ENCODE peak calls at places on chromosomes 13 and 19, in eight cellular contexts. One of them, this sample, is unnamed. For H3K9me3, the result is how much of the 10 kb centered on the place peaks cover.

GRCh38 chr19:17424743-17425365 is 5.0 kb downstream of the MVB12A start:
- DNase-seq in H9: peak
- DNase-seq in tibial nerve: no peak
- DNase-seq in ascending aorta: no peak
- DNase-seq in effector memory CD4-positive, alpha-beta T cell: no peak
- DNase-seq in esophagus squamous epithelium: no peak
- DNase-seq in neuronal stem cell: peak
- DNase-seq in psoas muscle: peak
- DNase-seq in this sample: peak

GRCh38 chr19:18712981-18713380 is 29.5 kb downstream of the CRTC1 start:
- DNase-seq in H9: no peak
- DNase-seq in tibial nerve: no peak
- DNase-seq in ascending aorta: no peak
- DNase-seq in effector memory CD4-positive, alpha-beta T cell: no peak
- DNase-seq in esophagus squamous epithelium: no peak
- DNase-seq in neuronal stem cell: no peak
- DNase-seq in psoas muscle: no peak
- DNase-seq in this sample: no peak

GRCh38 chr13:82654851-82655517 is 1227.3 kb downstream of the SLITRK1 start:
- DNase-seq in H9: no peak
- DNase-seq in tibial nerve: peak
- DNase-seq in ascending aorta: peak
- DNase-seq in effector memory CD4-positive, alpha-beta T cell: no peak
- DNase-seq in esophagus squamous epithelium: no peak
- DNase-seq in neuronal stem cell: no peak
- DNase-seq in psoas muscle: peak
- DNase-seq in this sample: no peak

GRCh38 chr19:45076851-45077730 is 813 bp upstream of the ZNF296 start:
- DNase-seq in H9: peak
- DNase-seq in tibial nerve: no peak
- DNase-seq in ascending aorta: no peak
- DNase-seq in effector memory CD4-positive, alpha-beta T cell: no peak
- DNase-seq in esophagus squamous epithelium: no peak
- DNase-seq in neuronal stem cell: no peak
- DNase-seq in psoas muscle: no peak
- DNase-seq in this sample: no peak

GRCh38 chr19:36115453-36116343 is at the start of gene TBCB:
- DNase-seq in H9: no peak
- DNase-seq in tibial nerve: peak
- DNase-seq in ascending aorta: peak
- DNase-seq in effector memory CD4-positive, alpha-beta T cell: no peak
- DNase-seq in esophagus squamous epithelium: peak
- DNase-seq in neuronal stem cell: no peak
- DNase-seq in psoas muscle: peak
- DNase-seq in this sample: no peak

GRCh38 chr19:3162418-3163229 is 15.9 kb upstream of the S1PR4 start:
- DNase-seq in H9: no peak
- DNase-seq in tibial nerve: no peak
- DNase-seq in ascending aorta: no peak
- DNase-seq in effector memory CD4-positive, alpha-beta T cell: no peak
- DNase-seq in esophagus squamous epithelium: no peak
- DNase-seq in neuronal stem cell: no peak
- DNase-seq in psoas muscle: no peak
- DNase-seq in this sample: no peak

GRCh38 chr13:42696191-42696590 is 85.2 kb upstream of the FAM216B start:
- DNase-seq in H9: no peak
- DNase-seq in tibial nerve: no peak
- DNase-seq in ascending aorta: no peak
- DNase-seq in effector memory CD4-positive, alpha-beta T cell: no peak
- DNase-seq in esophagus squamous epithelium: no peak
- DNase-seq in neuronal stem cell: no peak
- DNase-seq in psoas muscle: no peak
- DNase-seq in this sample: no peak

GRCh38 chr13:50523307-50523706 is 320.2 kb downstream of the DLEU7 start:
- DNase-seq in H9: no peak
- DNase-seq in tibial nerve: no peak
- DNase-seq in ascending aorta: no peak
- DNase-seq in effector memory CD4-positive, alpha-beta T cell: no peak
- DNase-seq in esophagus squamous epithelium: no peak
- DNase-seq in neuronal stem cell: no peak
- DNase-seq in psoas muscle: no peak
- DNase-seq in this sample: no peak

GRCh38 chr19:47106819-47107200 is 6.8 kb downstream of the ZC3H4 start:
- DNase-seq in H9: no peak
- DNase-seq in tibial nerve: no peak
- DNase-seq in ascending aorta: no peak
- DNase-seq in effector memory CD4-positive, alpha-beta T cell: no peak
- DNase-seq in esophagus squamous epithelium: no peak
- DNase-seq in neuronal stem cell: no peak
- DNase-seq in psoas muscle: no peak
- DNase-seq in this sample: no peak

GRCh38 chr13:98214008-98214643 is 37.1 kb upstream of the RNF113B start:
- DNase-seq in H9: no peak
- DNase-seq in tibial nerve: no peak
- DNase-seq in ascending aorta: no peak
- DNase-seq in effector memory CD4-positive, alpha-beta T cell: no peak
- DNase-seq in esophagus squamous epithelium: no peak
- DNase-seq in neuronal stem cell: no peak
- DNase-seq in psoas muscle: no peak
- DNase-seq in this sample: no peak

GRCh38 chr13:106287351-106287750 is 248.1 kb downstream of the EFNB2 start:
- DNase-seq in H9: no peak
- DNase-seq in tibial nerve: no peak
- DNase-seq in ascending aorta: no peak
- DNase-seq in effector memory CD4-positive, alpha-beta T cell: no peak
- DNase-seq in esophagus squamous epithelium: no peak
- DNase-seq in neuronal stem cell: no peak
- DNase-seq in psoas muscle: no peak
- DNase-seq in this sample: no peak

GRCh38 chr19:35915508-35915907 is 7.4 kb upstream of the TYROBP start:
- DNase-seq in H9: no peak
- DNase-seq in tibial nerve: no peak
- DNase-seq in ascending aorta: no peak
- DNase-seq in effector memory CD4-positive, alpha-beta T cell: no peak
- DNase-seq in esophagus squamous epithelium: no peak
- DNase-seq in neuronal stem cell: no peak
- DNase-seq in psoas muscle: no peak
- DNase-seq in this sample: no peak

GRCh38 chr19:55345818-55346724 is 6.4 kb downstream of the KMT5C start:
- DNase-seq in H9: no peak
- DNase-seq in tibial nerve: no peak
- DNase-seq in ascending aorta: no peak
- DNase-seq in effector memory CD4-positive, alpha-beta T cell: no peak
- DNase-seq in esophagus squamous epithelium: no peak
- DNase-seq in neuronal stem cell: no peak
- DNase-seq in psoas muscle: peak
- DNase-seq in this sample: no peak

GRCh38 chr19:39502640-39503417 is 4.1 kb downstream of the DLL3 start:
- DNase-seq in H9: peak
- DNase-seq in tibial nerve: no peak
- DNase-seq in ascending aorta: no peak
- DNase-seq in effector memory CD4-positive, alpha-beta T cell: peak
- DNase-seq in esophagus squamous epithelium: no peak
- DNase-seq in neuronal stem cell: peak
- DNase-seq in psoas muscle: peak
- DNase-seq in this sample: peak

GRCh38 chr19:50222691-50223438 is 19.4 kb downstream of the MYH14 start:
- DNase-seq in H9: no peak
- DNase-seq in tibial nerve: no peak
- DNase-seq in ascending aorta: no peak
- DNase-seq in effector memory CD4-positive, alpha-beta T cell: no peak
- DNase-seq in esophagus squamous epithelium: no peak
- DNase-seq in neuronal stem cell: no peak
- DNase-seq in psoas muscle: no peak
- DNase-seq in this sample: no peak

GRCh38 chr13:50393641-50394040 is 378.4 kb downstream of the KCNRG start:
- DNase-seq in H9: peak
- DNase-seq in tibial nerve: no peak
- DNase-seq in ascending aorta: no peak
- DNase-seq in effector memory CD4-positive, alpha-beta T cell: no peak
- DNase-seq in esophagus squamous epithelium: no peak
- DNase-seq in neuronal stem cell: peak
- DNase-seq in psoas muscle: no peak
- DNase-seq in this sample: no peak

GRCh38 chr19:7987084-7987768 is 18.2 kb downstream of the ELAVL1 start:
- DNase-seq in H9: no peak
- DNase-seq in tibial nerve: no peak
- DNase-seq in ascending aorta: no peak
- DNase-seq in effector memory CD4-positive, alpha-beta T cell: no peak
- DNase-seq in esophagus squamous epithelium: no peak
- DNase-seq in neuronal stem cell: no peak
- DNase-seq in psoas muscle: no peak
- DNase-seq in this sample: no peak

DNA sequence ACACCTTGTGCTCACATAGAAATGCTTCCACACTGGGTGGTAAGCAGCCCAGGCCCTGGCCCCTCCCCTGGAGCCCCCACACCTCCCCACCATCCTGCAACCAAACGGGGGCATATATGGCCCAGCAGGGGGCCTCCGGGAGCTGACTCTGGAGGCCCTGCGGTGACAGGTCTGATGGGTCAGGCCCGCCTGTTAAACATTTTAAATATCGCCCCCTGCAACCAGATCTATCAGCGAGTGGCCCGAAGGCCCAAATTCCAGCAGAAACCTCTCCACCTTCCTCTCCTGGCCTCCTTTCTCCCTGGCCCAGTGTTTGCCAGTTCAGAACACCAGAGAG is 48.0 kb upstream of the KATNAL1 start:
- DNase-seq in H9: peak
- DNase-seq in tibial nerve: no peak
- DNase-seq in ascending aorta: no peak
- DNase-seq in effector memory CD4-positive, alpha-beta T cell: no peak
- DNase-seq in esophagus squamous epithelium: no peak
- DNase-seq in neuronal stem cell: no peak
- DNase-seq in psoas muscle: no peak
- DNase-seq in this sample: no peak
- H3K27ac ChIP-seq in H9: no peak
- H3K27ac ChIP-seq in tibial nerve: no peak
- H3K27ac ChIP-seq in ascending aorta: no peak
- H3K27ac ChIP-seq in effector memory CD4-positive, alpha-beta T cell: no peak
- H3K27ac ChIP-seq in esophagus squamous epithelium: no peak
- H3K27ac ChIP-seq in neuronal stem cell: no peak
- H3K27ac ChIP-seq in psoas muscle: no peak
- H3K27ac ChIP-seq in this sample: no peak

GRCh38 chr19:56980864-56981263 is 138.9 kb upstream of the USP29 start:
- DNase-seq in H9: no peak
- DNase-seq in tibial nerve: no peak
- DNase-seq in ascending aorta: no peak
- DNase-seq in effector memory CD4-positive, alpha-beta T cell: no peak
- DNase-seq in esophagus squamous epithelium: no peak
- DNase-seq in neuronal stem cell: no peak
- DNase-seq in psoas muscle: peak
- DNase-seq in this sample: no peak
- H3K9me3 ChIP-seq in H9: half or more
- H3K9me3 ChIP-seq in tibial nerve: under half
- H3K9me3 ChIP-seq in ascending aorta: under half
- H3K9me3 ChIP-seq in effector memory CD4-positive, alpha-beta T cell: under half
- H3K9me3 ChIP-seq in esophagus squamous epithelium: half or more
- H3K9me3 ChIP-seq in neuronal stem cell: under half
- H3K9me3 ChIP-seq in psoas muscle: under half
- H3K9me3 ChIP-seq in this sample: under half

GRCh38 chr13:33512880-33513554 is 227.5 kb upstream of the STARD13 start:
- DNase-seq in H9: no peak
- DNase-seq in tibial nerve: no peak
- DNase-seq in ascending aorta: no peak
- DNase-seq in effector memory CD4-positive, alpha-beta T cell: no peak
- DNase-seq in esophagus squamous epithelium: no peak
- DNase-seq in neuronal stem cell: no peak
- DNase-seq in psoas muscle: no peak
- DNase-seq in this sample: no peak

GRCh38 chr13:33514362-33514761 is 228.8 kb upstream of the STARD13 start:
- DNase-seq in H9: peak
- DNase-seq in tibial nerve: no peak
- DNase-seq in ascending aorta: no peak
- DNase-seq in effector memory CD4-positive, alpha-beta T cell: no peak
- DNase-seq in esophagus squamous epithelium: no peak
- DNase-seq in neuronal stem cell: no peak
- DNase-seq in psoas muscle: no peak
- DNase-seq in this sample: no peak

GRCh38 chr13:33508060-33508459 is 222.5 kb upstream of the STARD13 start:
- DNase-seq in H9: no peak
- DNase-seq in tibial nerve: no peak
- DNase-seq in ascending aorta: no peak
- DNase-seq in effector memory CD4-positive, alpha-beta T cell: no peak
- DNase-seq in esophagus squamous epithelium: no peak
- DNase-seq in neuronal stem cell: no peak
- DNase-seq in psoas muscle: no peak
- DNase-seq in this sample: no peak

GRCh38 chr13:33509642-33510229 is 224.2 kb upstream of the STARD13 start:
- DNase-seq in H9: no peak
- DNase-seq in tibial nerve: no peak
- DNase-seq in ascending aorta: peak
- DNase-seq in effector memory CD4-positive, alpha-beta T cell: no peak
- DNase-seq in esophagus squamous epithelium: no peak
- DNase-seq in neuronal stem cell: no peak
- DNase-seq in psoas muscle: peak
- DNase-seq in this sample: no peak

GRCh38 chr13:33510350-33510749 is 224.8 kb upstream of the STARD13 start:
- DNase-seq in H9: no peak
- DNase-seq in tibial nerve: no peak
- DNase-seq in ascending aorta: no peak
- DNase-seq in effector memory CD4-positive, alpha-beta T cell: no peak
- DNase-seq in esophagus squamous epithelium: no peak
- DNase-seq in neuronal stem cell: no peak
- DNase-seq in psoas muscle: no peak
- DNase-seq in this sample: no peak
- H3K27ac ChIP-seq in H9: no peak
- H3K27ac ChIP-seq in tibial nerve: no peak
- H3K27ac ChIP-seq in ascending aorta: peak
- H3K27ac ChIP-seq in effector memory CD4-positive, alpha-beta T cell: no peak
- H3K27ac ChIP-seq in esophagus squamous epithelium: peak
- H3K27ac ChIP-seq in neuronal stem cell: no peak
- H3K27ac ChIP-seq in psoas muscle: peak
- H3K27ac ChIP-seq in this sample: no peak

GRCh38 chr19:51490676-51491075 is 10.9 kb downstream of the SIGLEC12 start:
- DNase-seq in H9: peak
- DNase-seq in tibial nerve: no peak
- DNase-seq in ascending aorta: no peak
- DNase-seq in effector memory CD4-positive, alpha-beta T cell: no peak
- DNase-seq in esophagus squamous epithelium: no peak
- DNase-seq in neuronal stem cell: no peak
- DNase-seq in psoas muscle: no peak
- DNase-seq in this sample: no peak

GRCh38 chr19:51489113-51489512 is 10.8 kb downstream of the CEACAM18 start:
- DNase-seq in H9: no peak
- DNase-seq in tibial nerve: no peak
- DNase-seq in ascending aorta: no peak
- DNase-seq in effector memory CD4-positive, alpha-beta T cell: no peak
- DNase-seq in esophagus squamous epithelium: no peak
- DNase-seq in neuronal stem cell: no peak
- DNase-seq in psoas muscle: no peak
- DNase-seq in this sample: no peak

GRCh38 chr19:51488491-51488890 is 10.2 kb downstream of the CEACAM18 start:
- DNase-seq in H9: no peak
- DNase-seq in tibial nerve: no peak
- DNase-seq in ascending aorta: no peak
- DNase-seq in effector memory CD4-positive, alpha-beta T cell: no peak
- DNase-seq in esophagus squamous epithelium: no peak
- DNase-seq in neuronal stem cell: no peak
- DNase-seq in psoas muscle: no peak
- DNase-seq in this sample: no peak

GRCh38 chr19:51493776-51494175 is 7.8 kb downstream of the SIGLEC12 start:
- DNase-seq in H9: no peak
- DNase-seq in tibial nerve: no peak
- DNase-seq in ascending aorta: no peak
- DNase-seq in effector memory CD4-positive, alpha-beta T cell: no peak
- DNase-seq in esophagus squamous epithelium: no peak
- DNase-seq in neuronal stem cell: no peak
- DNase-seq in psoas muscle: no peak
- DNase-seq in this sample: no peak

GRCh38 chr19:51491586-51491985 is 10.0 kb downstream of the SIGLEC12 start:
- DNase-seq in H9: no peak
- DNase-seq in tibial nerve: no peak
- DNase-seq in ascending aorta: no peak
- DNase-seq in effector memory CD4-positive, alpha-beta T cell: no peak
- DNase-seq in esophagus squamous epithelium: no peak
- DNase-seq in neuronal stem cell: no peak
- DNase-seq in psoas muscle: no peak
- DNase-seq in this sample: no peak
- H3K9me3 ChIP-seq in H9: under half
- H3K9me3 ChIP-seq in tibial nerve: under half
- H3K9me3 ChIP-seq in ascending aorta: under half
- H3K9me3 ChIP-seq in effector memory CD4-positive, alpha-beta T cell: under half
- H3K9me3 ChIP-seq in esophagus squamous epithelium: under half
- H3K9me3 ChIP-seq in neuronal stem cell: under half
- H3K9me3 ChIP-seq in psoas muscle: under half
- H3K9me3 ChIP-seq in this sample: under half